ENCODE peak calls at places on chromosome 13, in seven cellular contexts. One of them, this sample, is unnamed.
A peak's percentile ranks its signal among the peaks of the same experiment; 100 is the strongest.

GRCh38 chr13:39016789-39017188 is 21.1 kb downstream of the PROSER1 start:
- DNase-seq in Peyer's patch: no peak
- DNase-seq in heart right ventricle: no peak
- DNase-seq in uterus: no peak
- DNase-seq in lung: no peak
- DNase-seq in A549: peak; percentile 16
- DNase-seq in thoracic aorta: no peak
- DNase-seq in this sample: peak; percentile 41

GRCh38 chr13:59364508-59365187 is 799.1 kb downstream of the DIAPH3 start:
- DNase-seq in heart right ventricle: no peak
- DNase-seq in thoracic aorta: no peak
- DNase-seq in lung: no peak
- DNase-seq in uterus: no peak
- DNase-seq in Peyer's patch: no peak
- DNase-seq in A549: peak; percentile 1
- DNase-seq in this sample: no peak

GRCh38 chr13:35917252-35917941 is 213.8 kb downstream of the DCLK1 start:
- DNase-seq in heart right ventricle: no peak
- DNase-seq in uterus: no peak
- DNase-seq in A549: no peak
- DNase-seq in Peyer's patch: no peak
- DNase-seq in lung: no peak
- DNase-seq in thoracic aorta: no peak
- DNase-seq in this sample: no peak

GRCh38 chr13:40916207-40916998 is 102.7 kb downstream of the ELF1 start:
- DNase-seq in Peyer's patch: no peak
- DNase-seq in A549: no peak
- DNase-seq in heart right ventricle: no peak
- DNase-seq in thoracic aorta: no peak
- DNase-seq in lung: no peak
- DNase-seq in uterus: no peak
- DNase-seq in this sample: no peak

GRCh38 chr13:36357692-36358091 is 11.5 kb upstream of the SPART start:
- DNase-seq in A549: no peak
- DNase-seq in uterus: peak; percentile 75
- DNase-seq in lung: no peak
- DNase-seq in heart right ventricle: no peak
- DNase-seq in Peyer's patch: no peak
- DNase-seq in thoracic aorta: no peak
- DNase-seq in this sample: no peak

GRCh38 chr13:110944121-110944967 is 29.5 kb upstream of the ANKRD10 start:
- DNase-seq in lung: no peak
- DNase-seq in uterus: no peak
- DNase-seq in heart right ventricle: peak; percentile 33
- DNase-seq in Peyer's patch: no peak
- DNase-seq in thoracic aorta: no peak
- DNase-seq in A549: peak; percentile 44
- DNase-seq in this sample: no peak

GRCh38 chr13:44117351-44117750 is 237.6 kb downstream of the LACC1 start:
- DNase-seq in heart right ventricle: no peak
- DNase-seq in uterus: no peak
- DNase-seq in A549: no peak
- DNase-seq in lung: no peak
- DNase-seq in Peyer's patch: no peak
- DNase-seq in thoracic aorta: no peak
- DNase-seq in this sample: no peak

GRCh38 chr13:51282322-51282721 is 57.2 kb upstream of the SERPINE3 start:
- DNase-seq in lung: no peak
- DNase-seq in Peyer's patch: no peak
- DNase-seq in heart right ventricle: no peak
- DNase-seq in uterus: no peak
- DNase-seq in A549: no peak
- DNase-seq in thoracic aorta: no peak
- DNase-seq in this sample: no peak

GRCh38 chr13:76968041-76968440 is 19.7 kb downstream of the ACOD1 start:
- DNase-seq in thoracic aorta: no peak
- DNase-seq in lung: no peak
- DNase-seq in heart right ventricle: no peak
- DNase-seq in uterus: no peak
- DNase-seq in Peyer's patch: no peak
- DNase-seq in A549: no peak
- DNase-seq in this sample: no peak

GRCh38 chr13:93248627-93249047 is 22.0 kb downstream of the GPC6 start:
- DNase-seq in heart right ventricle: no peak
- DNase-seq in uterus: no peak
- DNase-seq in thoracic aorta: no peak
- DNase-seq in Peyer's patch: no peak
- DNase-seq in lung: no peak
- DNase-seq in A549: no peak
- DNase-seq in this sample: no peak

GRCh38 chr13:27792393-27793218 is at the start of gene GSX1:
- DNase-seq in A549: peak; percentile 13
- DNase-seq in heart right ventricle: peak; percentile 51
- DNase-seq in thoracic aorta: no peak
- DNase-seq in uterus: peak; percentile 33
- DNase-seq in Peyer's patch: no peak
- DNase-seq in lung: peak; percentile 67
- DNase-seq in this sample: peak; percentile 75

GRCh38 chr13:98900442-98900841 is 77.4 kb downstream of the DOCK9 start:
- DNase-seq in thoracic aorta: no peak
- DNase-seq in Peyer's patch: no peak
- DNase-seq in lung: no peak
- DNase-seq in heart right ventricle: no peak
- DNase-seq in A549: no peak
- DNase-seq in uterus: no peak
- DNase-seq in this sample: no peak

GRCh38 chr13:113491418-113491883 is 940 bp upstream of the DCUN1D2 start:
- DNase-seq in uterus: peak; percentile 42
- DNase-seq in Peyer's patch: no peak
- DNase-seq in A549: peak; percentile 46
- DNase-seq in thoracic aorta: no peak
- DNase-seq in heart right ventricle: peak; percentile 40
- DNase-seq in lung: no peak
- DNase-seq in this sample: peak; percentile 62

GRCh38 chr13:81639984-81640582 is 1299.2 kb upstream of the SPRY2 start:
- DNase-seq in lung: no peak
- DNase-seq in uterus: no peak
- DNase-seq in heart right ventricle: no peak
- DNase-seq in A549: no peak
- DNase-seq in thoracic aorta: no peak
- DNase-seq in Peyer's patch: no peak
- DNase-seq in this sample: no peak

GRCh38 chr13:64639206-64639605 is 2590.9 kb downstream of the PCDH9 start:
- DNase-seq in A549: no peak
- DNase-seq in uterus: no peak
- DNase-seq in Peyer's patch: no peak
- DNase-seq in lung: no peak
- DNase-seq in heart right ventricle: no peak
- DNase-seq in thoracic aorta: no peak
- DNase-seq in this sample: no peak

GRCh38 chr13:26600345-26600761 is 42.9 kb downstream of the WASF3 start:
- DNase-seq in Peyer's patch: no peak
- DNase-seq in uterus: peak; percentile 15
- DNase-seq in A549: no peak
- DNase-seq in thoracic aorta: no peak
- DNase-seq in lung: no peak
- DNase-seq in heart right ventricle: no peak
- DNase-seq in this sample: no peak

GRCh38 chr13:51801631-51802099 is 2.3 kb downstream of the DHRS12 start:
- DNase-seq in Peyer's patch: no peak
- DNase-seq in heart right ventricle: peak; percentile 80
- DNase-seq in thoracic aorta: peak; percentile 32
- DNase-seq in A549: peak; percentile 23
- DNase-seq in uterus: no peak
- DNase-seq in lung: peak; percentile 76
- DNase-seq in this sample: peak; percentile 88

GRCh38 chr13:43879323-43880181 is at the start of the genes CCDC122 and LACC1:
- DNase-seq in heart right ventricle: peak; percentile 79
- DNase-seq in Peyer's patch: peak; percentile 76
- DNase-seq in uterus: peak; percentile 78
- DNase-seq in lung: peak; percentile 85
- DNase-seq in A549: peak; percentile 66
- DNase-seq in thoracic aorta: peak; percentile 58
- DNase-seq in this sample: peak; percentile 93

GRCh38 chr13:97548736-97549135 is 114.8 kb downstream of the RAP2A start:
- DNase-seq in lung: no peak
- DNase-seq in heart right ventricle: no peak
- DNase-seq in A549: no peak
- DNase-seq in uterus: no peak
- DNase-seq in thoracic aorta: no peak
- DNase-seq in Peyer's patch: no peak
- DNase-seq in this sample: no peak

GRCh38 chr13:84137292-84137691 is 255.0 kb upstream of the SLITRK1 start:
- DNase-seq in heart right ventricle: no peak
- DNase-seq in uterus: no peak
- DNase-seq in Peyer's patch: peak; percentile 19
- DNase-seq in A549: no peak
- DNase-seq in thoracic aorta: no peak
- DNase-seq in lung: no peak
- DNase-seq in this sample: no peak

GRCh38 chr13:19182536-19182935 is 912 bp upstream of the TUBA3C start:
- DNase-seq in A549: no peak
- DNase-seq in lung: no peak
- DNase-seq in thoracic aorta: no peak
- DNase-seq in uterus: no peak
- DNase-seq in Peyer's patch: no peak
- DNase-seq in heart right ventricle: no peak
- DNase-seq in this sample: no peak
- H3K9me3 ChIP-seq in A549: no peaks in the 10 kb centered on the region
- H3K9me3 ChIP-seq in lung: no peaks in the 10 kb centered on the region
- H3K9me3 ChIP-seq in thoracic aorta: no peaks in the 10 kb centered on the region
- H3K9me3 ChIP-seq in uterus: no peaks in the 10 kb centered on the region
- H3K9me3 ChIP-seq in Peyer's patch: no peaks in the 10 kb centered on the region
- H3K9me3 ChIP-seq in heart right ventricle: no peaks in the 10 kb centered on the region
- H3K9me3 ChIP-seq in this sample: peaks cover 75% of the 10 kb centered on the region

GRCh38 chr13:91930687-91931086 is 532.3 kb downstream of the GPC5 start:
- DNase-seq in lung: no peak
- DNase-seq in Peyer's patch: no peak
- DNase-seq in thoracic aorta: no peak
- DNase-seq in heart right ventricle: no peak
- DNase-seq in uterus: no peak
- DNase-seq in A549: no peak
- DNase-seq in this sample: no peak
- H3K4me3 ChIP-seq in lung: no peak overlapping the region
- H3K4me3 ChIP-seq in Peyer's patch: no peak overlapping the region
- H3K4me3 ChIP-seq in thoracic aorta: no peak overlapping the region
- H3K4me3 ChIP-seq in heart right ventricle: no peak overlapping the region
- H3K4me3 ChIP-seq in uterus: no peak overlapping the region
- H3K4me3 ChIP-seq in A549: no peak overlapping the region
- H3K4me3 ChIP-seq in this sample: no peak overlapping the region

DNA sequence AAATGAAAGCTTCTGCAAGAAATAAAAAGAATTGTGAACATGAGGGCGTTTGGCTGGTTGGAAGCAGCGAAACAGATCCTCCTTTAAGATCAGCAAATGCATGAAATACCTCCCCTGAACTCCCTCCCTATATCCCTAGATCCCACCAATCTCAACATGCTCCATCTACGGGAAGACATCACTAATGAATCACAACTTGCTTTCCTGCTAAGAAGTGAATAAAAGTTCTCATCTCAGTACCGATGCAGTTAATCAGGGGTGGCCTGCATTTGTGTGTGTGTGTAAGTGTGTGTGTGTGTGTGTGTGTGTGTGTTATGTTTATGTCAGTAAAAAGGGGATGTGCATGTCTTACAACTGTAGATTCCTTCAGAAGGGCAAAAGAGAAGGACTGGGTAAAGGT is 238.7 kb downstream of the LIG4 start:
- DNase-seq in uterus: no peak
- DNase-seq in A549: no peak
- DNase-seq in Peyer's patch: no peak
- DNase-seq in heart right ventricle: no peak
- DNase-seq in thoracic aorta: no peak
- DNase-seq in lung: no peak
- DNase-seq in this sample: no peak
- H3K9me3 ChIP-seq in uterus: no peaks in the 10 kb centered on the region
- H3K9me3 ChIP-seq in A549: no peaks in the 10 kb centered on the region
- H3K9me3 ChIP-seq in Peyer's patch: no peaks in the 10 kb centered on the region
- H3K9me3 ChIP-seq in heart right ventricle: no peaks in the 10 kb centered on the region
- H3K9me3 ChIP-seq in thoracic aorta: no peaks in the 10 kb centered on the region
- H3K9me3 ChIP-seq in lung: no peaks in the 10 kb centered on the region
- H3K9me3 ChIP-seq in this sample: no peaks in the 10 kb centered on the region

DNA sequence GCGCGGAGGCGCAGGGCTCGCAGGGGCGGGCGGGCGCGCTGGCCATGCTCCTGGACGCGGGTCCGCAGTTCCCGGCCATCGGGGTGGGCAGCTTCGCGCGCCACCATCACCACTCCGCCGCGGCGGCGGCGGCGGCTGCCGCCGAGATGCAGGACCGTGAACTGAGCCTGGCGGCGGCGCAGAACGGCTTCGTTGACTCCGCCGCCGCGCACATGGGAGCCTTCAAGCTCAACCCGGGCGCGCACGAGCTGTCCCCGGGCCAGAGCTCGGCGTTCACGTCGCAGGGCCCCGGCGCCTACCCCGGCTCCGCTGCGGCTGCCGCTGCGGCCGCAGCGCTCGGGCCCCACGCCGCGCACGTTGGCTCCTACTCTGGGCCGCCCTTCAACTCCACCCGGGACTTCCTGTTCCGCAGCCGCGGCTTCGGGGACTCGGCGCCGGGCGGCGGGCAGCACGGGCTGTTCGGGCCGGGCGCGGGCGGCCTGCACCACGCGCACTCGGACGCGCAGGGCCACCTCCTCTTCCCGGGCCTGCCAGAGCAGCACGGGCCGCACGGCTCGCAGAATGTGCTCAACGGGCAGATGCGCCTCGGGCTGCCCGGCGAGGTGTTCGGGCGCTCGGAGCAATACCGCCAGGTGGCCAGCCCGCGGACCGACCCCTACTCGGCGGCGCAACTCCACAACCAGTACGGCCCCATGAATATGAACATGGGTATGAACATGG is 597 bp downstream of the ZIC2 start:
- DNase-seq in A549: no peak
- DNase-seq in thoracic aorta: no peak
- DNase-seq in heart right ventricle: no peak
- DNase-seq in Peyer's patch: no peak
- DNase-seq in lung: no peak
- DNase-seq in uterus: no peak
- DNase-seq in this sample: no peak
- H3K4me3 ChIP-seq in A549: peak overlapping the region; percentile 92
- H3K4me3 ChIP-seq in thoracic aorta: peak overlapping the region; percentile 79
- H3K4me3 ChIP-seq in heart right ventricle: peak overlapping the region; percentile 50
- H3K4me3 ChIP-seq in Peyer's patch: peak overlapping the region; percentile 46
- H3K4me3 ChIP-seq in lung: peak overlapping the region; percentile 28
- H3K4me3 ChIP-seq in uterus: peak overlapping the region; percentile 36
- H3K4me3 ChIP-seq in this sample: no peak overlapping the region

This sample was measured in mucosa of descending colon.